ENCODE peak calls at places on chromosome 16, in five cellular contexts. Y, U, P, H and G are unnamed samples.

GRCh38 chr16:49453001-49453400 is 79.4 kb downstream of the C16orf78 start:
- DNase-seq in U (no peak), P (no peak), Y (no peak), H (no peak), G (no peak)

GRCh38 chr16:23827245-23827543 is 8.6 kb upstream of the PRKCB start:
- DNase-seq in H (no peak), U (no peak), Y (no peak), P (no peak), G (no peak)

GRCh38 chr16:8173111-8173644 is 417.1 kb downstream of the TMEM114 start:
- DNase-seq in Y (peak), P (peak), U (peak), H (peak), G (peak)

GRCh38 chr16:68711421-68712139 is 25.5 kb upstream of the CDH1 start:
- DNase-seq in H (no peak), Y (no peak), P (no peak), U (no peak), G (no peak)

GRCh38 chr16:78684040-78684611 is 584.7 kb downstream of the WWOX start:
- DNase-seq in U (no peak), H (peak), P (no peak), Y (no peak), G (no peak)

GRCh38 chr16:15925631-15926030 is 23.8 kb upstream of the ABCC1 start:
- DNase-seq in U (no peak), H (peak), Y (no peak), P (no peak), G (no peak)

GRCh38 chr16:86245895-86246294 is 264.4 kb upstream of the FOXF1 start:
- DNase-seq in P (peak), H (no peak), U (no peak), Y (no peak), G (no peak)

GRCh38 chr16:12199524-12199923 is 223.0 kb downstream of the SNX29 start:
- DNase-seq in U (no peak), Y (no peak), P (no peak), H (peak), G (no peak)

GRCh38 chr16:5062790-5063765 is 2.7 kb downstream of the C16orf89 start:
- DNase-seq in P (no peak), U (no peak), H (no peak), Y (no peak), G (no peak)

GRCh38 chr16:81623365-81624102 is 155.6 kb upstream of the PLCG2 start:
- DNase-seq in H (peak), P (no peak), Y (peak), U (peak), G (peak)

GRCh38 chr16:1825864-1826690 is 548 bp downstream of the HAGH start:
- DNase-seq in H (peak), P (peak), U (no peak), Y (peak), G (no peak)

GRCh38 chr16:64305663-64306062 is 816.2 kb downstream of the CDH11 start:
- DNase-seq in Y (no peak), H (no peak), P (no peak), U (no peak), G (no peak)

GRCh38 chr16:22874394-22874793 is 60.4 kb downstream of the HS3ST2 start:
- DNase-seq in Y (no peak), H (no peak), U (no peak), P (no peak), G (no peak)

GRCh38 chr16:30346286-30346685 is 8.8 kb downstream of the CD2BP2 start:
- DNase-seq in H (no peak), U (no peak), Y (no peak), P (no peak), G (no peak)

GRCh38 chr16:57137043-57137442 is 44.7 kb downstream of the CPNE2 start:
- DNase-seq in H (no peak), U (no peak), P (no peak), Y (no peak), G (no peak)

GRCh38 chr16:57133911-57134310 is 41.5 kb downstream of the CPNE2 start:
- DNase-seq in H (no peak), P (no peak), Y (no peak), U (no peak), G (no peak)

GRCh38 chr16:57133101-57133500 is 40.7 kb downstream of the CPNE2 start:
- DNase-seq in Y (no peak), P (no peak), H (no peak), U (no peak), G (no peak)

GRCh38 chr16:57132470-57132869 is 40.1 kb downstream of the CPNE2 start:
- DNase-seq in U (no peak), P (no peak), H (peak), Y (no peak), G (no peak)

DNA sequence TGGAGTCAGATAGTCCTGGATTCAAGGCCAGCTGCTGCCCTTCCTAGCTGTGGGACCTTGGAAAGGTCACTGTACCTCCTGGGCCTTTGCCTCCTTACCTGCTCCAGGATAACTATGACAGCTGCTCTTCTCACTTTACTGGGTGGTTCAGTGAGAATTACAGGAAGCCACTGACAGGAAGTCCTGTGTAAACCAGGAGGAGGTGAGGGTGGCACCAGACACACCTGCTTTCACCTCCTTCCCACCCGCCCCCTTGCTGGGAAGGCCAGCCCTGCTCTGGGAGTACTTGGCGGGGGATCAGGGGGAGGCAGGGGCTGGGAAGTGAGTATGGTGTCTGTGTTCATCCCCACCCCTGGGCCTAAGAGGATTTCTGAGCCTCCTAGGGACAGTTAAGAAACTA is 42.6 kb downstream of the CPNE2 start:
- DNase-seq in P (no peak), U (no peak), Y (no peak), H (no peak), G (no peak)
- TF ChIP-seq ATF2 in P (no peak), U (no peak), Y (no peak), H (no peak), G (no peak)

GRCh38 chr16:52552643-52553042 is 5.7 kb upstream of the TOX3 start:
- DNase-seq in H (no peak), P (no peak), Y (no peak), U (no peak), G (no peak)
- TF ChIP-seq ATF2 in H (no peak), P (no peak), Y (no peak), U (no peak), G (no peak)

DNA sequence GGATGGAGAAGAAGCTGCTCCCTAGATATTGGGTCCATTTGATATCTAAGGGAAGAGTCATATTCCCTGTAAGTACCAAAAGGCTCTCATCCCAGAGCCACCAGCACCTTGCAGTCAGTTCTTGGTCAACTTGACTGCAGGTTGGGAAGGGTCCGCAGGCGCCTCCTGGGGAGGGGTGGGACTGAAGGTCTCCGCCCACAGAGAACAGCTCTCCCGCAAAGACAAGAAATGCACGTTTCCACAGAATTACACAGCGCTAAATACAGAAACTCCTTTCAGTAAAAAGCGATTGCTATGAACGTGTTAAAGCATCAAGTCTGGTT is 864 bp upstream of the CTCF start:
- DNase-seq in P (no peak), Y (no peak), U (no peak), H (no peak), G (peak)
- TF ChIP-seq ATF2 in P (no peak), Y (no peak), U (no peak), H (no peak), G (no peak)

DNA sequence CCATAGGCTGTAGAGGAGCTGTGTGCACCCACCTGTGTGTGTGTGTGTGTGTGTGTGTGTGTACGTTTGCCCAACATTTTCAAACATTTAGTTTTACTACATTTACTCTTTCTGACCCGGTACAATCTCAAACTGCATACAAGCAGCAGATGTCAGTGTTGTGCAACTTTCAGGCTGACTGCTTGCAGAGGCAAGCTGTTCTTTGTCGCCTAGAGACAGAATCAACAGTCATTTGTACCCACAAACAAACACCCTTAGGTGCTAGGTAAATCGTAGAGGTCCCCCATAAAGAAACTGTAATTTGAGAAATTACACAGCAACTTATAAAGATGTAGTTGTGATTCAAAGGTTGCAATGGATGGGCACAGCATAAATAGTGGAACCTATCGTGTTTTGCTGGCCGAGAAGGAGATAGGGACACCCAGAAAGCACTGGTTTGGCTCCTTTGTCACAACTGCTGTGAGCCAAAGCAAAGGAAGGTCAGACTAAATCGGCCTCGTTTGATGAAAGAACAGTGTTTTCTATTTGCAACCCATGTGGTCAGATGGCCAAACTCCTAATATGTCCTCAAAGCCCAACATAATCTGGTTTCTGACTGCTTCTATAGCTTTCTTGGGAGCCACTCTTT is 478.4 kb downstream of the TOX3 start:
- DNase-seq in Y (peak), H (peak), P (peak), U (no peak), G (no peak)
- TF ChIP-seq ATF2 in Y (no peak), H (no peak), P (no peak), U (no peak), G (no peak)

GRCh38 chr16:66682271-66682670 is 14.3 kb downstream of the CMTM4 start:
- DNase-seq in P (no peak), Y (no peak), H (no peak), U (no peak), G (no peak)
- TF ChIP-seq ATF2 in P (no peak), Y (no peak), H (no peak), U (no peak), G (no peak)